ENCODE peak calls at places on chromosome 10, in nine cellular contexts. One of them, this sample, is unnamed.

GRCh38 chr10:128149267-128149666 is 23.0 kb upstream of the MKI67 start:
- DNase-seq in GM06990: no peak
- DNase-seq in GM23338: no peak
- DNase-seq in left ventricle myocardium inferior: no peak
- DNase-seq in CD8-positive, alpha-beta T cell: no peak
- DNase-seq in body of pancreas: no peak
- DNase-seq in psoas muscle: no peak
- DNase-seq in lower leg skin: no peak
- DNase-seq in PC-3: no peak
- DNase-seq in this sample: no peak

GRCh38 chr10:125564570-125564969 is 118.4 kb downstream of the TEX36 start:
- DNase-seq in GM06990: no peak
- DNase-seq in GM23338: no peak
- DNase-seq in left ventricle myocardium inferior: no peak
- DNase-seq in CD8-positive, alpha-beta T cell: no peak
- DNase-seq in body of pancreas: no peak
- DNase-seq in psoas muscle: no peak
- DNase-seq in lower leg skin: no peak
- DNase-seq in PC-3: no peak
- DNase-seq in this sample: no peak

GRCh38 chr10:128071417-128071782 is 54.8 kb downstream of the MKI67 start:
- DNase-seq in GM06990: no peak
- DNase-seq in GM23338: no peak
- DNase-seq in left ventricle myocardium inferior: no peak
- DNase-seq in CD8-positive, alpha-beta T cell: no peak
- DNase-seq in body of pancreas: no peak
- DNase-seq in psoas muscle: no peak
- DNase-seq in lower leg skin: no peak
- DNase-seq in PC-3: no peak
- DNase-seq in this sample: no peak

GRCh38 chr10:84440781-84441180 is 112.4 kb downstream of the CCSER2 start:
- DNase-seq in GM06990: no peak
- DNase-seq in GM23338: no peak
- DNase-seq in left ventricle myocardium inferior: no peak
- DNase-seq in CD8-positive, alpha-beta T cell: no peak
- DNase-seq in body of pancreas: no peak
- DNase-seq in psoas muscle: no peak
- DNase-seq in lower leg skin: no peak
- DNase-seq in PC-3: no peak
- DNase-seq in this sample: no peak

GRCh38 chr10:86795353-86795752 is 38.9 kb downstream of the BMPR1A start:
- DNase-seq in GM06990: no peak
- DNase-seq in GM23338: peak; percentile 89
- DNase-seq in left ventricle myocardium inferior: no peak
- DNase-seq in CD8-positive, alpha-beta T cell: no peak
- DNase-seq in body of pancreas: no peak
- DNase-seq in psoas muscle: no peak
- DNase-seq in lower leg skin: no peak
- DNase-seq in PC-3: peak; percentile 54
- DNase-seq in this sample: no peak

GRCh38 chr10:127738512-127739424 is 1.8 kb downstream of the FOXI2 start:
- DNase-seq in GM06990: no peak
- DNase-seq in GM23338: peak; percentile 53
- DNase-seq in left ventricle myocardium inferior: no peak
- DNase-seq in CD8-positive, alpha-beta T cell: no peak
- DNase-seq in body of pancreas: no peak
- DNase-seq in psoas muscle: no peak
- DNase-seq in lower leg skin: no peak
- DNase-seq in PC-3: no peak
- DNase-seq in this sample: no peak

GRCh38 chr10:71548494-71548846 is 151.8 kb downstream of the CDH23 start:
- DNase-seq in GM06990: no peak
- DNase-seq in GM23338: no peak
- DNase-seq in left ventricle myocardium inferior: no peak
- DNase-seq in CD8-positive, alpha-beta T cell: no peak
- DNase-seq in body of pancreas: no peak
- DNase-seq in psoas muscle: no peak
- DNase-seq in lower leg skin: no peak
- DNase-seq in PC-3: peak; percentile 34
- DNase-seq in this sample: no peak

GRCh38 chr10:79244841-79245504 is 102.3 kb upstream of the PPIF start:
- DNase-seq in GM06990: peak; percentile 64
- DNase-seq in GM23338: no peak
- DNase-seq in left ventricle myocardium inferior: no peak
- DNase-seq in CD8-positive, alpha-beta T cell: no peak
- DNase-seq in body of pancreas: no peak
- DNase-seq in psoas muscle: no peak
- DNase-seq in lower leg skin: no peak
- DNase-seq in PC-3: no peak
- DNase-seq in this sample: no peak

GRCh38 chr10:132391372-132392020 is 5.5 kb upstream of the PWWP2B start:
- DNase-seq in GM06990: no peak
- DNase-seq in GM23338: no peak
- DNase-seq in left ventricle myocardium inferior: no peak
- DNase-seq in CD8-positive, alpha-beta T cell: no peak
- DNase-seq in body of pancreas: no peak
- DNase-seq in psoas muscle: no peak
- DNase-seq in lower leg skin: no peak
- DNase-seq in PC-3: no peak
- DNase-seq in this sample: no peak

GRCh38 chr10:22341936-22342222 is 3.4 kb upstream of the SPAG6 start:
- DNase-seq in GM06990: no peak
- DNase-seq in GM23338: no peak
- DNase-seq in left ventricle myocardium inferior: no peak
- DNase-seq in CD8-positive, alpha-beta T cell: no peak
- DNase-seq in body of pancreas: no peak
- DNase-seq in psoas muscle: no peak
- DNase-seq in lower leg skin: no peak
- DNase-seq in PC-3: no peak
- DNase-seq in this sample: no peak
- H3K4me3 ChIP-seq in GM06990: no peak overlapping the region
- H3K4me3 ChIP-seq in GM23338: no peak overlapping the region
- H3K4me3 ChIP-seq in left ventricle myocardium inferior: peak overlapping the region; percentile 89
- H3K4me3 ChIP-seq in CD8-positive, alpha-beta T cell: no peak overlapping the region
- H3K4me3 ChIP-seq in body of pancreas: no peak overlapping the region
- H3K4me3 ChIP-seq in psoas muscle: peak overlapping the region; percentile 94
- H3K4me3 ChIP-seq in lower leg skin: no peak overlapping the region
- H3K4me3 ChIP-seq in PC-3: peak overlapping the region; percentile 91
- H3K4me3 ChIP-seq in this sample: no peak overlapping the region

DNA sequence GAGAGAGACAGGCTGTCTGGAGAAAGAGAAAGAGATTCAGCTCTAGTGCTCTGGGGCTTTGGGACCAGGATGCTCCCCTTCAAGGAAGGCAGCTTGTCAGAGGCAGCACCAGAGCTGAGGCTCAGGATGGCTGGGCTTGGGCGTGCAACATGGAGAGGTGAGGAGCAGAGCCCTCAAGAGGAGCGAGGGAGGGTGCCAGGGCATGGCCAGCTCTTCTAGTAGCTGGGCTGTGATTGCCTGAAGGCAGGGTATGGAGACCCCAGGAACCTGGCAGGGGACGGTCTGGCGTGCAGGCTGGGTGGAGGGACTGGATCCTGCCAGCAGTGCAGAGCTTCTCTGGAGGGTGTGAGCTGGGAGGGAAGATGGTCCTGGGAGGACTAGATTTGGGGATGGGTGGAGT is 40.2 kb downstream of the ANTXRL start:
- DNase-seq in GM06990: no peak
- DNase-seq in GM23338: no peak
- DNase-seq in left ventricle myocardium inferior: no peak
- DNase-seq in CD8-positive, alpha-beta T cell: no peak
- DNase-seq in body of pancreas: no peak
- DNase-seq in psoas muscle: no peak
- DNase-seq in lower leg skin: no peak
- DNase-seq in PC-3: no peak
- DNase-seq in this sample: no peak
- H3K4me3 ChIP-seq in GM06990: no peak overlapping the region
- H3K4me3 ChIP-seq in GM23338: no peak overlapping the region
- H3K4me3 ChIP-seq in left ventricle myocardium inferior: no peak overlapping the region
- H3K4me3 ChIP-seq in CD8-positive, alpha-beta T cell: no peak overlapping the region
- H3K4me3 ChIP-seq in body of pancreas: no peak overlapping the region
- H3K4me3 ChIP-seq in psoas muscle: no peak overlapping the region
- H3K4me3 ChIP-seq in lower leg skin: no peak overlapping the region
- H3K4me3 ChIP-seq in PC-3: no peak overlapping the region
- H3K4me3 ChIP-seq in this sample: no peak overlapping the region

DNA sequence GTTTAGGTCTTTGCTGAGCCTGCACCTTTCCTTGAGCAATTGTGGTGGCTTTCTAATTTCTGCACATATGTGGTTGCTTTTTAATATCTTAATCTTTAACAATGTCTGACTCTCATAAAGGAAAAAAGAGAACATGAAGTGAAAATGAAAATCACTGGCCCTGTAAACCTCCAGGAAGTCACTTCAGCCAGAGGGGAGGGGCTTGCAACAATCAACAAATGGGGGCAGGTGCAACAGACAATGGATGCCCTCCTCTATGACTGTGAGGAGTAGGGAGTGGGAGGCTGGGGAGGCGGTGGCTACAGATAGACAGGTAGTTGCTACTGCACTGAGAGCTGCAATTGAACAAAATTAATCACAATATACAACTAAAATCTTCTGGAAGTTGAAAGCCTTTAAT is 1377.4 kb downstream of the XPNPEP1 start:
- DNase-seq in GM06990: no peak
- DNase-seq in GM23338: peak; percentile 40
- DNase-seq in left ventricle myocardium inferior: no peak
- DNase-seq in CD8-positive, alpha-beta T cell: no peak
- DNase-seq in body of pancreas: no peak
- DNase-seq in psoas muscle: no peak
- DNase-seq in lower leg skin: no peak
- DNase-seq in PC-3: no peak
- DNase-seq in this sample: no peak
- H3K4me3 ChIP-seq in GM06990: no peak overlapping the region
- H3K4me3 ChIP-seq in GM23338: no peak overlapping the region
- H3K4me3 ChIP-seq in left ventricle myocardium inferior: no peak overlapping the region
- H3K4me3 ChIP-seq in CD8-positive, alpha-beta T cell: no peak overlapping the region
- H3K4me3 ChIP-seq in body of pancreas: no peak overlapping the region
- H3K4me3 ChIP-seq in psoas muscle: no peak overlapping the region
- H3K4me3 ChIP-seq in lower leg skin: no peak overlapping the region
- H3K4me3 ChIP-seq in PC-3: no peak overlapping the region
- H3K4me3 ChIP-seq in this sample: no peak overlapping the region

GRCh38 chr10:103617362-103618026 is 124.0 kb downstream of the NEURL1 start:
- DNase-seq in GM06990: no peak
- DNase-seq in GM23338: no peak
- DNase-seq in left ventricle myocardium inferior: no peak
- DNase-seq in CD8-positive, alpha-beta T cell: no peak
- DNase-seq in body of pancreas: no peak
- DNase-seq in psoas muscle: no peak
- DNase-seq in lower leg skin: no peak
- DNase-seq in PC-3: no peak
- DNase-seq in this sample: no peak

GRCh38 chr10:103613616-103614015 is 120.1 kb downstream of the NEURL1 start:
- DNase-seq in GM06990: no peak
- DNase-seq in GM23338: no peak
- DNase-seq in left ventricle myocardium inferior: no peak
- DNase-seq in CD8-positive, alpha-beta T cell: no peak
- DNase-seq in body of pancreas: no peak
- DNase-seq in psoas muscle: no peak
- DNase-seq in lower leg skin: no peak
- DNase-seq in PC-3: no peak
- DNase-seq in this sample: no peak

GRCh38 chr10:103612462-103613365 is 119.2 kb downstream of the NEURL1 start:
- DNase-seq in GM06990: no peak
- DNase-seq in GM23338: no peak
- DNase-seq in left ventricle myocardium inferior: no peak
- DNase-seq in CD8-positive, alpha-beta T cell: no peak
- DNase-seq in body of pancreas: no peak
- DNase-seq in psoas muscle: no peak
- DNase-seq in lower leg skin: no peak
- DNase-seq in PC-3: no peak
- DNase-seq in this sample: no peak

GRCh38 chr10:103616705-103617361 is 123.3 kb downstream of the NEURL1 start:
- DNase-seq in GM06990: no peak
- DNase-seq in GM23338: no peak
- DNase-seq in left ventricle myocardium inferior: peak; percentile 75
- DNase-seq in CD8-positive, alpha-beta T cell: no peak
- DNase-seq in body of pancreas: peak; percentile 40
- DNase-seq in psoas muscle: peak; percentile 96
- DNase-seq in lower leg skin: peak; percentile 72
- DNase-seq in PC-3: no peak
- DNase-seq in this sample: no peak

GRCh38 chr10:103614511-103615158 is 121.1 kb downstream of the NEURL1 start:
- DNase-seq in GM06990: no peak
- DNase-seq in GM23338: no peak
- DNase-seq in left ventricle myocardium inferior: no peak
- DNase-seq in CD8-positive, alpha-beta T cell: no peak
- DNase-seq in body of pancreas: no peak
- DNase-seq in psoas muscle: no peak
- DNase-seq in lower leg skin: no peak
- DNase-seq in PC-3: no peak
- DNase-seq in this sample: no peak
- H3K4me3 ChIP-seq in GM06990: no peak overlapping the region
- H3K4me3 ChIP-seq in GM23338: no peak overlapping the region
- H3K4me3 ChIP-seq in left ventricle myocardium inferior: no peak overlapping the region
- H3K4me3 ChIP-seq in CD8-positive, alpha-beta T cell: no peak overlapping the region
- H3K4me3 ChIP-seq in body of pancreas: no peak overlapping the region
- H3K4me3 ChIP-seq in psoas muscle: no peak overlapping the region
- H3K4me3 ChIP-seq in lower leg skin: no peak overlapping the region
- H3K4me3 ChIP-seq in PC-3: no peak overlapping the region
- H3K4me3 ChIP-seq in this sample: no peak overlapping the region

GRCh38 chr10:95756061-95756751 is at the start of gene ENTPD1:
- DNase-seq in GM06990: peak; percentile 49
- DNase-seq in GM23338: peak; percentile 59
- DNase-seq in left ventricle myocardium inferior: no peak
- DNase-seq in CD8-positive, alpha-beta T cell: no peak
- DNase-seq in body of pancreas: no peak
- DNase-seq in psoas muscle: no peak
- DNase-seq in lower leg skin: no peak
- DNase-seq in PC-3: no peak
- DNase-seq in this sample: no peak
- H3K4me3 ChIP-seq in GM06990: peak within 1 kb of the TSS; percentile 88
- H3K4me3 ChIP-seq in GM23338: peak within 1 kb of the TSS; percentile 50
- H3K4me3 ChIP-seq in left ventricle myocardium inferior: peak within 1 kb of the TSS; percentile 65
- H3K4me3 ChIP-seq in CD8-positive, alpha-beta T cell: no peak within 1 kb of the TSS
- H3K4me3 ChIP-seq in body of pancreas: no peak within 1 kb of the TSS
- H3K4me3 ChIP-seq in psoas muscle: peak within 1 kb of the TSS; percentile 47
- H3K4me3 ChIP-seq in lower leg skin: no peak within 1 kb of the TSS
- H3K4me3 ChIP-seq in PC-3: no peak within 1 kb of the TSS
- H3K4me3 ChIP-seq in this sample: peak within 1 kb of the TSS; percentile 16

GRCh38 chr10:97781541-97782331 is 9.9 kb upstream of the SFRP5 start:
- DNase-seq in GM06990: no peak
- DNase-seq in GM23338: no peak
- DNase-seq in left ventricle myocardium inferior: no peak
- DNase-seq in CD8-positive, alpha-beta T cell: peak; percentile 27
- DNase-seq in body of pancreas: no peak
- DNase-seq in psoas muscle: no peak
- DNase-seq in lower leg skin: no peak
- DNase-seq in PC-3: no peak
- DNase-seq in this sample: no peak
- H3K4me3 ChIP-seq in GM06990: no peak overlapping the region
- H3K4me3 ChIP-seq in GM23338: no peak overlapping the region
- H3K4me3 ChIP-seq in left ventricle myocardium inferior: no peak overlapping the region
- H3K4me3 ChIP-seq in CD8-positive, alpha-beta T cell: peak overlapping the region; percentile 36
- H3K4me3 ChIP-seq in body of pancreas: no peak overlapping the region
- H3K4me3 ChIP-seq in psoas muscle: no peak overlapping the region
- H3K4me3 ChIP-seq in lower leg skin: no peak overlapping the region
- H3K4me3 ChIP-seq in PC-3: no peak overlapping the region
- H3K4me3 ChIP-seq in this sample: no peak overlapping the region